ENCODE peak calls at places on chromosomes 12 and 14, in five cellular contexts. One of them, this sample, is unnamed. For H3K4me1, the result is how much of the 10 kb centered on the place peaks cover.

GRCh38 chr14:68395585-68395984 is 397.3 kb downstream of the ZFP36L1 start:
- DNase-seq in K562: no peak
- DNase-seq in testis: peak
- DNase-seq in SK-N-SH: no peak
- DNase-seq in fibroblast of lung: peak
- DNase-seq in this sample: no peak

GRCh38 chr14:68000516-68000915 is 180.9 kb downstream of the RAD51B start:
- DNase-seq in K562: no peak
- DNase-seq in testis: no peak
- DNase-seq in SK-N-SH: no peak
- DNase-seq in fibroblast of lung: no peak
- DNase-seq in this sample: no peak

GRCh38 chr14:99590746-99591555 is 13.1 kb downstream of the CCDC85C start:
- DNase-seq in K562: no peak
- DNase-seq in testis: no peak
- DNase-seq in SK-N-SH: peak
- DNase-seq in fibroblast of lung: peak
- DNase-seq in this sample: no peak

GRCh38 chr12:618626-619025 is 44.6 kb downstream of the NINJ2 start:
- DNase-seq in K562: no peak
- DNase-seq in testis: no peak
- DNase-seq in SK-N-SH: no peak
- DNase-seq in fibroblast of lung: no peak
- DNase-seq in this sample: peak

GRCh38 chr12:1590083-1590979 is 4.0 kb downstream of the FBXL14 start:
- DNase-seq in K562: no peak
- DNase-seq in testis: peak
- DNase-seq in SK-N-SH: no peak
- DNase-seq in fibroblast of lung: peak
- DNase-seq in this sample: peak

GRCh38 chr12:89307665-89308253 is 44.5 kb downstream of the DUSP6 start:
- DNase-seq in K562: no peak
- DNase-seq in testis: no peak
- DNase-seq in SK-N-SH: no peak
- DNase-seq in fibroblast of lung: no peak
- DNase-seq in this sample: no peak

GRCh38 chr12:63098851-63099250 is 52.1 kb downstream of the AVPR1A start:
- DNase-seq in K562: peak
- DNase-seq in testis: no peak
- DNase-seq in SK-N-SH: no peak
- DNase-seq in fibroblast of lung: no peak
- DNase-seq in this sample: no peak

GRCh38 chr12:257521-258321 is 4.9 kb downstream of the SLC6A13 start:
- DNase-seq in K562: no peak
- DNase-seq in testis: no peak
- DNase-seq in SK-N-SH: no peak
- DNase-seq in fibroblast of lung: no peak
- DNase-seq in this sample: no peak

GRCh38 chr14:103629503-103630121 is 601 bp downstream of the KLC1 start:
- DNase-seq in K562: peak
- DNase-seq in testis: peak
- DNase-seq in SK-N-SH: peak
- DNase-seq in fibroblast of lung: no peak
- DNase-seq in this sample: peak

GRCh38 chr12:93020225-93020997 is 91.3 kb upstream of the EEA1 start:
- DNase-seq in K562: peak
- DNase-seq in testis: no peak
- DNase-seq in SK-N-SH: no peak
- DNase-seq in fibroblast of lung: no peak
- DNase-seq in this sample: peak

GRCh38 chr12:104463371-104463770 is 6.6 kb downstream of the CHST11 start:
- DNase-seq in K562: no peak
- DNase-seq in testis: no peak
- DNase-seq in SK-N-SH: no peak
- DNase-seq in fibroblast of lung: no peak
- DNase-seq in this sample: no peak

GRCh38 chr12:9346866-9347327 is 138.7 kb upstream of the PZP start:
- DNase-seq in K562: no peak
- DNase-seq in testis: no peak
- DNase-seq in SK-N-SH: no peak
- DNase-seq in fibroblast of lung: no peak
- DNase-seq in this sample: peak

GRCh38 chr12:113062502-113063395 is 6.2 kb downstream of the DTX1 start:
- DNase-seq in K562: no peak
- DNase-seq in testis: no peak
- DNase-seq in SK-N-SH: peak
- DNase-seq in fibroblast of lung: no peak
- DNase-seq in this sample: no peak

GRCh38 chr12:118356809-118357326 is 15.8 kb downstream of the TAOK3 start:
- DNase-seq in K562: no peak
- DNase-seq in testis: no peak
- DNase-seq in SK-N-SH: no peak
- DNase-seq in fibroblast of lung: peak
- DNase-seq in this sample: no peak

GRCh38 chr12:25590021-25590721 is 37.1 kb upstream of the LMNTD1 start:
- DNase-seq in K562: no peak
- DNase-seq in testis: no peak
- DNase-seq in SK-N-SH: no peak
- DNase-seq in fibroblast of lung: no peak
- DNase-seq in this sample: no peak

GRCh38 chr12:1185460-1186182 is 194.6 kb downstream of the ERC1 start:
- DNase-seq in K562: no peak
- DNase-seq in testis: no peak
- DNase-seq in SK-N-SH: no peak
- DNase-seq in fibroblast of lung: no peak
- DNase-seq in this sample: no peak

GRCh38 chr14:101222362-101223090 is 319.0 kb upstream of the RTL1 start:
- DNase-seq in K562: no peak
- DNase-seq in testis: no peak
- DNase-seq in SK-N-SH: no peak
- DNase-seq in fibroblast of lung: no peak
- DNase-seq in this sample: peak

GRCh38 chr12:29653286-29653685 is 130.5 kb downstream of the TMTC1 start:
- DNase-seq in K562: no peak
- DNase-seq in testis: no peak
- DNase-seq in SK-N-SH: no peak
- DNase-seq in fibroblast of lung: no peak
- DNase-seq in this sample: no peak

GRCh38 chr12:11717533-11717961 is 68.1 kb downstream of the ETV6 start:
- DNase-seq in K562: no peak
- DNase-seq in testis: no peak
- DNase-seq in SK-N-SH: no peak
- DNase-seq in fibroblast of lung: peak
- DNase-seq in this sample: no peak

GRCh38 chr12:57237952-57238853 is 8.7 kb downstream of the SHMT2 start:
- DNase-seq in K562: peak
- DNase-seq in testis: no peak
- DNase-seq in SK-N-SH: peak
- DNase-seq in fibroblast of lung: peak
- DNase-seq in this sample: peak

GRCh38 chr12:45991289-45992249 is 1.2 kb upstream of the SCAF11 start:
- DNase-seq in K562: peak
- DNase-seq in testis: peak
- DNase-seq in SK-N-SH: peak
- DNase-seq in fibroblast of lung: peak
- DNase-seq in this sample: peak

GRCh38 chr12:102690267-102690666 is 209.9 kb upstream of the IGF1 start:
- DNase-seq in K562: no peak
- DNase-seq in testis: peak
- DNase-seq in SK-N-SH: no peak
- DNase-seq in fibroblast of lung: no peak
- DNase-seq in this sample: no peak

GRCh38 chr12:55996715-55997534 is at the start of gene SUOX:
- DNase-seq in K562: peak
- DNase-seq in testis: peak
- DNase-seq in SK-N-SH: peak
- DNase-seq in fibroblast of lung: peak
- DNase-seq in this sample: peak

GRCh38 chr12:66132408-66132807 is 1.9 kb upstream of the LLPH start:
- DNase-seq in K562: no peak
- DNase-seq in testis: no peak
- DNase-seq in SK-N-SH: no peak
- DNase-seq in fibroblast of lung: peak
- DNase-seq in this sample: peak

GRCh38 chr14:76900406-76901085 is 74.3 kb downstream of the LRRC74A start:
- DNase-seq in K562: no peak
- DNase-seq in testis: no peak
- DNase-seq in SK-N-SH: no peak
- DNase-seq in fibroblast of lung: no peak
- DNase-seq in this sample: no peak

GRCh38 chr14:71460091-71460490 is 472.1 kb upstream of the RGS6 start:
- DNase-seq in K562: no peak
- DNase-seq in testis: no peak
- DNase-seq in SK-N-SH: no peak
- DNase-seq in fibroblast of lung: no peak
- DNase-seq in this sample: no peak

GRCh38 chr12:45286621-45287020 is 70.7 kb downstream of the ANO6 start:
- DNase-seq in K562: no peak
- DNase-seq in testis: no peak
- DNase-seq in SK-N-SH: no peak
- DNase-seq in fibroblast of lung: no peak
- DNase-seq in this sample: no peak

GRCh38 chr14:39015360-39015961 is 87.6 kb downstream of the SEC23A start:
- DNase-seq in K562: peak
- DNase-seq in testis: peak
- DNase-seq in SK-N-SH: peak
- DNase-seq in fibroblast of lung: peak
- DNase-seq in this sample: no peak

GRCh38 chr12:76883826-76884225 is 5.0 kb upstream of the CSRP2 start:
- DNase-seq in K562: no peak
- DNase-seq in testis: no peak
- DNase-seq in SK-N-SH: no peak
- DNase-seq in fibroblast of lung: peak
- DNase-seq in this sample: peak

GRCh38 chr14:103163199-103163598 is 39.9 kb downstream of the TNFAIP2 start:
- DNase-seq in K562: no peak
- DNase-seq in testis: no peak
- DNase-seq in SK-N-SH: no peak
- DNase-seq in fibroblast of lung: no peak
- DNase-seq in this sample: no peak

GRCh38 chr12:65741662-65742480 is 82.4 kb upstream of the HMGA2 start:
- DNase-seq in K562: peak
- DNase-seq in testis: no peak
- DNase-seq in SK-N-SH: peak
- DNase-seq in fibroblast of lung: peak
- DNase-seq in this sample: peak

GRCh38 chr12:92928431-92928961 is 599 bp downstream of the EEA1 start:
- DNase-seq in K562: peak
- DNase-seq in testis: peak
- DNase-seq in SK-N-SH: peak
- DNase-seq in fibroblast of lung: peak
- DNase-seq in this sample: peak

GRCh38 chr14:92596328-92596943 is 82.9 kb downstream of the RIN3 start:
- DNase-seq in K562: no peak
- DNase-seq in testis: no peak
- DNase-seq in SK-N-SH: no peak
- DNase-seq in fibroblast of lung: no peak
- DNase-seq in this sample: peak
- TF ChIP-seq CTCF in K562: peak
- TF ChIP-seq CTCF in testis: no peak
- TF ChIP-seq CTCF in SK-N-SH: no peak
- TF ChIP-seq CTCF in fibroblast of lung: no peak
- TF ChIP-seq CTCF in this sample: peak

GRCh38 chr12:68340404-68341270 is 8.5 kb upstream of the MDM1 start:
- DNase-seq in K562: no peak
- DNase-seq in testis: no peak
- DNase-seq in SK-N-SH: no peak
- DNase-seq in fibroblast of lung: no peak
- DNase-seq in this sample: no peak
- H3K4me1 ChIP-seq in K562: under half
- H3K4me1 ChIP-seq in testis: under half
- H3K4me1 ChIP-seq in SK-N-SH: under half
- H3K4me1 ChIP-seq in fibroblast of lung: under half
- H3K4me1 ChIP-seq in this sample: under half

GRCh38 chr12:120972870-120973543 is 5.3 kb upstream of the HNF1A start:
- DNase-seq in K562: no peak
- DNase-seq in testis: no peak
- DNase-seq in SK-N-SH: no peak
- DNase-seq in fibroblast of lung: no peak
- DNase-seq in this sample: peak

GRCh38 chr12:120965534-120966091 is 12.7 kb upstream of the HNF1A start:
- DNase-seq in K562: no peak
- DNase-seq in testis: no peak
- DNase-seq in SK-N-SH: no peak
- DNase-seq in fibroblast of lung: no peak
- DNase-seq in this sample: peak

GRCh38 chr12:120970310-120970709 is 8.0 kb upstream of the HNF1A start:
- DNase-seq in K562: no peak
- DNase-seq in testis: no peak
- DNase-seq in SK-N-SH: no peak
- DNase-seq in fibroblast of lung: no peak
- DNase-seq in this sample: peak

GRCh38 chr12:120971299-120972180 is 6.8 kb upstream of the HNF1A start:
- DNase-seq in K562: peak
- DNase-seq in testis: peak
- DNase-seq in SK-N-SH: peak
- DNase-seq in fibroblast of lung: peak
- DNase-seq in this sample: peak
- TF ChIP-seq CTCF in K562: peak
- TF ChIP-seq CTCF in testis: peak
- TF ChIP-seq CTCF in SK-N-SH: peak
- TF ChIP-seq CTCF in fibroblast of lung: peak
- TF ChIP-seq CTCF in this sample: peak

DNA sequence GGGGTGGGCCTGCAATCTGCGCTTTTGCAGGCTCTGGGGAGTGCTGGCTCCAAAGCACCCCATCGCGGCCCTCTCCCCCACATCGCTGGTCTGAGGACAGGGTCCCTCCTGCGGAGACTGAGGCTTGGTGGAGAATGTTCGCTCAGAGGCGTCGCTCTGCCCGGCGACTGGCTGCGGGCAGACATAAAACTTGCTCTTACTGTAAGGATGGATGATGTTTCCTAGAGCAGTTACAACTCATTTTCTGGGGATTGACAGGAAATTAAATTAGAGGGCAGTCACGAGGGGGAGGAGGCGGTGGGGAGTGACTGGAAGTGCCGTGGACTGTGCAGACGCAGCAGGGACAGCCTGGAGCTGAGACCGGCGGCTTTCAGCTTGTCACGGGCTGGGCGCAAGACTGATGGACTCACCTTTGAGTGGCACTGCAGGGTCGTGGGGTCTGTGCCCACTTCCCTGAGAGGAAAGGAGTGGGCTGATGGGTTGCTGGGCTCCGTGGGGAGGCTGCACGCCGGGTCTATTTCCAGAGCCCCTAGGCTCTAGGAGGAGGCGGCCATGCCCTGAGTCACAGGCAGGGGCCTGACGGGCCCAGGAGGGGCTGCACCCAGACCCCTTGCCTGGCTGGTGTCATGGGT is 32.8 kb downstream of the NOC4L start:
- DNase-seq in K562: no peak
- DNase-seq in testis: no peak
- DNase-seq in SK-N-SH: no peak
- DNase-seq in fibroblast of lung: no peak
- DNase-seq in this sample: no peak
- H3K4me1 ChIP-seq in K562: under half
- H3K4me1 ChIP-seq in testis: under half
- H3K4me1 ChIP-seq in SK-N-SH: under half
- H3K4me1 ChIP-seq in fibroblast of lung: under half
- H3K4me1 ChIP-seq in this sample: under half